ENCODE peak calls at places on chromosomes 1 and 21, in nine cellular contexts. S is stomach, O is A549, H is SK-N-SH, K is HepG2, V is GM12878, N is K562, A is ovary, M is transverse colon. B is an unnamed sample.

GRCh38 chr1:110003747-110004428 is 19.3 kb downstream of the AHCYL1 start:
- DNase-seq in S (peak), O (peak), V (peak), H (no peak), M (peak), A (peak), K (peak), N (peak), B (no peak)

GRCh38 chr1:111586112-111586511 is 33.5 kb upstream of the RAP1A start:
- DNase-seq in N (no peak), S (no peak), M (no peak), A (no peak), V (no peak), O (no peak), H (no peak), K (no peak), B (no peak)

GRCh38 chr1:153921803-153922075 is 1.0 kb downstream of the GATAD2B start:
- DNase-seq in K (no peak), A (no peak), S (no peak), N (no peak), V (no peak), O (no peak), M (peak), H (peak), B (no peak)

GRCh38 chr1:111769517-111770146 is 13.9 kb downstream of the DDX20 start:
- DNase-seq in K (peak), A (peak), M (peak), S (no peak), O (peak), H (peak), N (peak), V (peak), B (no peak)

GRCh38 chr1:109502368-109502851 is 7.1 kb downstream of the AMIGO1 start:
- DNase-seq in S (no peak), M (no peak), O (no peak), H (no peak), V (no peak), K (no peak), A (no peak), N (peak), B (no peak)

GRCh38 chr21:38531610-38532009 is 33.3 kb upstream of the ERG start:
- DNase-seq in A (no peak), V (no peak), O (no peak), K (no peak), N (no peak), H (peak), S (no peak), M (no peak), B (no peak)

GRCh38 chr1:27139980-27140379 is 14.9 kb downstream of the SLC9A1 start:
- DNase-seq in N (no peak), M (no peak), A (no peak), S (no peak), K (no peak), H (no peak), O (no peak), V (no peak), B (no peak)

GRCh38 chr1:100438375-100438774 is 86.1 kb downstream of the CDC14A start:
- DNase-seq in S (no peak), V (no peak), M (no peak), K (no peak), A (no peak), O (no peak), H (no peak), N (no peak), B (no peak)

GRCh38 chr1:107820797-107821196 is 144.2 kb downstream of the VAV3 start:
- DNase-seq in N (no peak), M (no peak), V (no peak), A (no peak), H (no peak), O (no peak), K (no peak), S (no peak), B (no peak)

GRCh38 chr1:53470155-53470554 is 11.0 kb downstream of the DMRTB1 start:
- DNase-seq in S (peak), M (peak), N (peak), A (peak), K (peak), O (peak), V (no peak), H (no peak), B (no peak)

GRCh38 chr1:37945743-37946702 is 830 bp downstream of the INPP5B start:
- DNase-seq in M (peak), V (no peak), H (peak), K (peak), N (peak), A (peak), S (peak), O (peak), B (no peak)

GRCh38 chr1:201447911-201448871 is 20.8 kb downstream of the PHLDA3 start:
- DNase-seq in M (peak), A (peak), O (peak), N (peak), S (peak), V (no peak), H (peak), K (peak), B (no peak)

GRCh38 chr1:8858888-8859706 is 19.4 kb downstream of the ENO1 start:
- DNase-seq in S (peak), V (no peak), A (no peak), N (peak), K (peak), M (no peak), H (peak), O (no peak), B (no peak)

GRCh38 chr1:68142461-68142860 is 89.9 kb downstream of the WLS start:
- DNase-seq in O (no peak), M (no peak), N (no peak), K (no peak), H (no peak), S (no peak), A (no peak), V (no peak), B (no peak)

GRCh38 chr1:65825736-65826135 is 33.0 kb downstream of the PDE4B start:
- DNase-seq in H (no peak), M (no peak), N (no peak), O (no peak), S (no peak), A (no peak), V (no peak), K (no peak), B (no peak)

GRCh38 chr1:162564762-162565218 is 3.3 kb downstream of the UAP1 start:
- DNase-seq in K (no peak), S (no peak), A (no peak), H (no peak), V (no peak), O (no peak), N (peak), M (no peak), B (no peak)

GRCh38 chr1:63831409-63831808 is 57.6 kb downstream of the ROR1 start:
- DNase-seq in V (no peak), M (no peak), K (no peak), A (no peak), O (no peak), N (no peak), S (no peak), H (no peak), B (no peak)

GRCh38 chr1:244165021-244165420 is 113.9 kb downstream of the ZBTB18 start:
- DNase-seq in K (no peak), H (no peak), M (no peak), O (no peak), S (no peak), A (no peak), V (no peak), N (no peak), B (no peak)

GRCh38 chr1:39933956-39934941 is 20.7 kb upstream of the MFSD2A start:
- DNase-seq in O (peak), A (peak), N (no peak), V (no peak), M (peak), S (peak), K (peak), H (no peak), B (no peak)

GRCh38 chr1:203039609-203040517 is 13.6 kb downstream of the PPFIA4 start:
- DNase-seq in H (no peak), M (no peak), S (no peak), O (no peak), V (no peak), N (peak), K (no peak), A (no peak), B (no peak)

GRCh38 chr1:100580446-100580845 is 42.5 kb downstream of the GPR88 start:
- DNase-seq in M (no peak), H (no peak), O (no peak), A (no peak), N (no peak), V (no peak), S (no peak), K (no peak), B (no peak)

GRCh38 chr1:235079443-235079967 is 49.1 kb downstream of the TOMM20 start:
- DNase-seq in N (no peak), A (peak), S (peak), V (no peak), H (no peak), K (peak), O (peak), M (peak), B (no peak)

GRCh38 chr1:215001419-215002021 is 81.0 kb upstream of the KCNK2 start:
- DNase-seq in V (peak), N (no peak), O (no peak), K (no peak), S (no peak), H (no peak), M (no peak), A (no peak), B (no peak)

GRCh38 chr1:248805905-248806304 is 19.8 kb downstream of the SH3BP5L start:
- DNase-seq in N (no peak), K (no peak), V (no peak), M (no peak), H (no peak), S (no peak), A (no peak), O (no peak), B (no peak)

GRCh38 chr1:248810000-248810726 is 15.6 kb downstream of the SH3BP5L start:
- DNase-seq in N (no peak), V (no peak), M (no peak), H (no peak), A (no peak), S (no peak), K (no peak), O (no peak), B (no peak)

GRCh38 chr1:248804771-248805681 is 20.7 kb downstream of the SH3BP5L start:
- DNase-seq in K (no peak), O (no peak), H (no peak), A (no peak), M (peak), S (no peak), N (no peak), V (peak), B (no peak)

GRCh38 chr1:248808876-248809275 is 16.8 kb downstream of the SH3BP5L start:
- DNase-seq in M (no peak), K (no peak), N (no peak), O (no peak), V (no peak), H (no peak), S (no peak), A (no peak), B (no peak)

DNA sequence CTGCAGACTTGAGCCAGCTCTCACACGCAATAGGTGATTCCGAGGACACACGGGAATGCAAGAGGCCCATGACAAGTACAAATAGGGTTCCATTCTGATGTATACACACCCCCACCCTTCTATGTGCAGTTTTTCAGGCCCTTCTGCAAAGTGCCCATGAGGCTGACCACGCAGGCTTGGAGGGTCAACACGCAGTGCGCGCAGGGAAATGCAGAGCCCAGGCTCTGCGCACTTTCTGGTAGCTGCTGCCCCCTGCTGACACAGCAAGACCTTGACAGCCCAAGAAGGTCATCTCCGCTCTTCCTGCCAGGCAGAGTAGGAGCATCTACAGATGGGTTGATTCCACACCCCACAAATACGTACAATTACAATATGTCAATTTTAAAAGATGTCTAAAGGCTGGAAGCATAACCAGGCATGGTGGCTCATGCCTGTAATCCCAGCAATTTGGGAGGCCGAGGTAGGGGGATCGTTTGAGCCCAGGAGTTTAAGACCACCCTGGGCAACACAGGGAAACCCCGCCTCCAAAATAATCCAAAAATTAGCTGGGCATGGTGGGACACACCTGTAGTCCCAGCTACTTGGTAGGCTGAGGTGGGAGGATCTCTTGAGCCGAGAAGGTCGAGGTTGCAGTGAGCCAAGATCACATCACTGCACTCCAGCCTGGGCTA is 18.5 kb downstream of the SH3BP5L start:
- DNase-seq in M (peak), S (peak), O (peak), V (no peak), N (peak), A (no peak), K (peak), H (peak), B (no peak)
- TF ChIP-seq EP300 in M (no peak), S (no peak), O (no peak), V (no peak), N (no peak), A (no peak), K (no peak), H (no peak), B (no peak)

DNA sequence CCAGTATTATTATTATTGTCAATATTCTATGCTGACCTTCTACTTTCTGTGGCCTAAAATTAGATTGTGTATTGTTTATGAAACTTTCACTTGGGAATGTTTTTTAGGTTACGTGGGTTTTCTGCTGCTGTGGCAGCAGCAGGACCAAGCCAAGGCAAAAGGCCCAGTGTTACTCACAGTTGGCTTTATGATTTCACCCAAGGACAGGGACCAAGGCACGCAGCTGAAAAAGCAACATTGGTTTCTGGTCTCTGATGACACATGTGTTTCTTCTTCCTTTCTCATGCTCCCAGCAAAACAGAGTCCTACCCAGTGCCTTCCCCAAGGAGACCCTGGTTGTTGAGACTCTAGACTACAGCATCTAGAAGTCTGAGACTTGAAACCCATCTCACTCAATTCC is 413.7 kb downstream of the SETD4 start:
- DNase-seq in N (no peak), M (no peak), H (no peak), A (no peak), V (no peak), O (no peak), K (no peak), S (no peak), B (peak)
- TF ChIP-seq EP300 in N (no peak), M (no peak), H (no peak), A (no peak), V (no peak), O (no peak), K (no peak), S (no peak), B (no peak)

GRCh38 chr21:32132911-32133310 is 145.9 kb downstream of the MIS18A start:
- DNase-seq in S (no peak), K (no peak), V (no peak), A (no peak), N (no peak), M (no peak), H (no peak), O (no peak), B (peak)

GRCh38 chr21:32132409-32132808 is 146.4 kb downstream of the MIS18A start:
- DNase-seq in V (no peak), H (no peak), M (no peak), S (no peak), N (no peak), A (no peak), O (no peak), K (no peak), B (peak)

GRCh38 chr21:32136546-32136945 is 142.3 kb downstream of the MIS18A start:
- DNase-seq in N (no peak), M (no peak), S (no peak), K (no peak), V (no peak), A (no peak), H (no peak), O (no peak), B (peak)

GRCh38 chr21:32135401-32136363 is 143.2 kb downstream of the MIS18A start:
- DNase-seq in H (peak), O (no peak), S (no peak), A (no peak), N (no peak), V (peak), K (no peak), M (no peak), B (peak)

GRCh38 chr21:32134441-32135159 is 144.2 kb downstream of the MIS18A start:
- DNase-seq in M (no peak), V (no peak), S (no peak), N (no peak), A (no peak), K (no peak), H (no peak), O (no peak), B (peak)
- TF ChIP-seq EP300 in M (no peak), V (no peak), S (no peak), N (no peak), A (no peak), K (no peak), H (no peak), O (no peak), B (no peak)

DNA sequence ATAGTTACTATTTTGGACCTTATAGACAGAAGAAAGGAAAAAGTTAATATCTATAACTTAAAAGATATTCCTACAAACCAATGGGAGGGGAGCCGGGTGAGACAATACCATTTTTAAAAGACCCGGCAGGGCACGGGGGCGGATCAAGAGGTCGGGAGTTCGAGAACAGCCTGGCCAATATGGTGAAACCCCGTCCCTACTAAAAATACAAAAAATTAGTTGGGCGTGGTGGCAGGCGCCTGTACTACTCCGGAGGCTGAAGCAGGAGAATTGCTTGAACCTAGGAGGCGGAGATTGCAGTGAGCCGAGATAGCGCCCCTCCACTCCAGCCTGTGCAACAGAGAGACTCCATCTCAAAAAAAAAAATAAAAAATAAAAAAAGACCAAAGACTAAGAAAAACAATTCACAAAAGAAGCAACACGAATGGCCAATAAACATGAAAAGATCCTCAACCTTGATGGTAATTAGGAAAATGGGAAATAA is 1.2 kb upstream of the PSMB2 start:
- DNase-seq in O (no peak), H (no peak), A (no peak), S (no peak), V (no peak), N (peak), M (peak), K (no peak), B (no peak)
- TF ChIP-seq EP300 in O (no peak), H (no peak), A (no peak), S (no peak), V (no peak), N (no peak), M (no peak), K (no peak), B (no peak)

GRCh38 chr1:30718091-30718635 is 5.2 kb downstream of the MATN1 start:
- DNase-seq in M (peak), H (peak), A (peak), V (peak), O (peak), S (peak), N (peak), K (peak), B (peak)
- TF ChIP-seq EP300 in M (no peak), H (no peak), A (no peak), V (no peak), O (no peak), S (no peak), N (no peak), K (no peak), B (no peak)

GRCh38 chr1:212166296-212167039 is 118.7 kb upstream of the PPP2R5A start:
- DNase-seq in S (no peak), H (no peak), O (no peak), M (no peak), A (no peak), K (no peak), N (no peak), V (no peak), B (no peak)

GRCh38 chr1:212158912-212159796 is 123.6 kb downstream of the DTL start:
- DNase-seq in M (no peak), H (no peak), V (peak), N (peak), K (peak), O (no peak), A (no peak), S (peak), B (no peak)

GRCh38 chr1:212161231-212161781 is 123.9 kb upstream of the PPP2R5A start:
- DNase-seq in N (peak), A (no peak), O (no peak), K (no peak), M (no peak), S (no peak), H (no peak), V (peak), B (no peak)

GRCh38 chr1:212164095-212164872 is 120.9 kb upstream of the PPP2R5A start:
- DNase-seq in K (no peak), N (no peak), H (no peak), V (no peak), M (no peak), S (no peak), A (no peak), O (no peak), B (no peak)

DNA sequence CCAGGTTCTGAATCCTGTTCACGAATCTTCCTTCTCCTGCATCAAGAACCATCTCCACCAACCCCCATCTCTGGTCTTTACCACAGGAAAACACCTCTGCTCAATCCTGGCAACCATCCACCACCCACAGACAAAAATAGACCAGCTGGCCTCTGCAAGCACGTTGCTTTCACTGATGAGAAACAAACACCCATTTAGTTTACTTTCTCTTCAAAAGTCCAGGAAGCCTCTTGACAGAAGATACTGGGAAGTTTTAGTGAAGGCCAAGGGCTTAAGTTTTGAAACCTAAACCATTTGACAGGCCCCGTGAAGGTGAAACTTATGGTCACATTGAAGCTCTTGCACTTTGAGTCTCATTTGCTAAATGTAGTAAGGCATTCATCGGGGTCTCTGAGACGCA is 122.6 kb upstream of the PPP2R5A start:
- DNase-seq in M (no peak), V (peak), N (peak), O (no peak), H (no peak), A (no peak), K (no peak), S (peak), B (no peak)
- TF ChIP-seq EP300 in M (no peak), V (no peak), N (no peak), O (no peak), H (no peak), A (no peak), K (no peak), S (no peak), B (no peak)

DNA sequence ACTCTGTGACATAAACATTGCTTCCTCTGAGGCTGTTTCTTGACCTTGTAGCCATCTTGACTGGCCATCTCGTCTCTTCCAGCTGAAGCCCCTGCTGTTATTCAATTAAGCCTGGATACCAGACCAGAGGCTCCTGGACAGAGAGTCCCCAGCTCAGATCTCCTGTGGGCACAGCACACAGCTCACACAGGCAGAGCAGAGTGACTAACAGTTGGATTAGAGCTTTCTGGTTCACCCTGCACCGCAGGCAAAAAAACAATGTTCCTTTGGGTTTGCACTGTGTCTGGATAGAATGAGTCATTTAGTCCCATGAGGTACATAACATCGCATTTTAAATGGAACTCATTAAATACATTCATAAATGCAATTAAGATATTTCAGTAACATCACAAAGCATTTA is 33.4 kb upstream of the USH2A start:
- DNase-seq in S (no peak), K (no peak), N (no peak), O (no peak), H (peak), M (no peak), A (no peak), V (no peak), B (no peak)
- TF ChIP-seq EP300 in S (no peak), K (no peak), N (no peak), O (no peak), H (no peak), M (no peak), A (no peak), V (no peak), B (no peak)

GRCh38 chr1:41078616-41079015 is 57.1 kb upstream of the SLFNL1 start:
- DNase-seq in S (no peak), M (no peak), O (no peak), A (no peak), N (no peak), K (no peak), H (no peak), V (no peak), B (no peak)
- TF ChIP-seq EP300 in S (no peak), M (no peak), O (no peak), A (no peak), N (no peak), K (no peak), H (no peak), V (no peak), B (no peak)